ENCODE peak calls at places on chromosomes 16 and 17, in six cellular contexts. X is HTR-8/SVneo, Y is lower leg skin, E is ACHN, G is NT2/D1, N is AG10803. D is an unnamed sample.

GRCh38 chr16:86826931-86827330 is 248.6 kb downstream of the FOXL1 start:
- DNase-seq in X (no peak), Y (no peak), E (no peak), G (peak), N (peak), D (no peak)

GRCh38 chr17:6430769-6431168 is 4.2 kb downstream of the AIPL1 start:
- DNase-seq in X (no peak), Y (no peak), E (no peak), G (no peak), N (no peak), D (no peak)

GRCh38 chr17:18919963-18920362 is 32.0 kb upstream of the SLC5A10 start:
- DNase-seq in X (no peak), Y (no peak), E (no peak), G (no peak), N (no peak), D (no peak)

GRCh38 chr17:61410555-61411089 is 11.0 kb downstream of the TBX2 start:
- DNase-seq in X (no peak), Y (no peak), E (peak), G (peak), N (peak), D (peak)

GRCh38 chr16:680625-680945 is 375 bp downstream of the STUB1 start:
- DNase-seq in X (no peak), Y (no peak), E (no peak), G (no peak), N (no peak), D (no peak)

GRCh38 chr17:43226393-43226792 is 2.0 kb downstream of the CCDC200 start:
- DNase-seq in X (no peak), Y (no peak), E (no peak), G (no peak), N (no peak), D (no peak)

GRCh38 chr17:78683031-78683961 is 98.8 kb downstream of the CYTH1 start:
- DNase-seq in X (no peak), Y (no peak), E (no peak), G (no peak), N (no peak), D (no peak)

GRCh38 chr16:86882586-86883280 is 304.4 kb downstream of the FOXL1 start:
- DNase-seq in X (peak), Y (no peak), E (peak), G (no peak), N (peak), D (no peak)

GRCh38 chr17:39304188-39304587 is 78.4 kb upstream of the STAC2 start:
- DNase-seq in X (no peak), Y (no peak), E (no peak), G (no peak), N (no peak), D (no peak)

GRCh38 chr17:36503456-36504155 is 17.1 kb downstream of the ZNHIT3 start:
- DNase-seq in X (no peak), Y (no peak), E (no peak), G (no peak), N (no peak), D (no peak)

GRCh38 chr17:49514374-49514738 is 19.3 kb downstream of the NGFR start:
- DNase-seq in X (no peak), Y (no peak), E (peak), G (peak), N (no peak), D (no peak)

GRCh38 chr16:507996-508395 is 19.5 kb upstream of the CAPN15 start:
- DNase-seq in X (no peak), Y (no peak), E (no peak), G (no peak), N (no peak), D (no peak)

GRCh38 chr17:41666708-41667279 is 21.9 kb upstream of the EIF1 start:
- DNase-seq in X (peak), Y (peak), E (peak), G (no peak), N (peak), D (peak)

GRCh38 chr16:77816293-77816692 is 27.9 kb downstream of the VAT1L start:
- DNase-seq in X (no peak), Y (no peak), E (no peak), G (no peak), N (peak), D (no peak)

GRCh38 chr16:47519543-47519942 is 58.4 kb downstream of the PHKB start:
- DNase-seq in X (no peak), Y (no peak), E (no peak), G (no peak), N (no peak), D (no peak)

GRCh38 chr16:11107781-11108465 is 148.1 kb downstream of the SOCS1 start:
- DNase-seq in X (no peak), Y (no peak), E (no peak), G (no peak), N (peak), D (no peak)

GRCh38 chr17:1188812-1189211 is 9.0 kb upstream of the ABR start:
- DNase-seq in X (no peak), Y (peak), E (no peak), G (no peak), N (peak), D (peak)

GRCh38 chr17:73799781-73800627 is 155.8 kb upstream of the SDK2 start:
- DNase-seq in X (no peak), Y (no peak), E (no peak), G (no peak), N (no peak), D (no peak)

GRCh38 chr17:28133562-28133970 is 91.1 kb downstream of the NLK start:
- DNase-seq in X (peak), Y (no peak), E (peak), G (no peak), N (peak), D (no peak)

GRCh38 chr17:1130191-1130590 is 49.6 kb downstream of the ABR start:
- DNase-seq in X (no peak), Y (no peak), E (no peak), G (no peak), N (no peak), D (no peak)

GRCh38 chr17:2054740-2055493 is at the start of gene HIC1:
- DNase-seq in X (peak), Y (no peak), E (peak), G (no peak), N (peak), D (peak)

GRCh38 chr17:51456942-51457341 is 196.6 kb downstream of the UTP18 start:
- DNase-seq in X (no peak), Y (no peak), E (no peak), G (no peak), N (no peak), D (no peak)

GRCh38 chr16:30615358-30616076 is 5.3 kb upstream of the ZNF689 start:
- DNase-seq in X (peak), Y (no peak), E (peak), G (peak), N (peak), D (no peak)

GRCh38 chr16:7140899-7141298 is 191.7 kb upstream of the RBFOX1 start:
- DNase-seq in X (no peak), Y (no peak), E (no peak), G (no peak), N (no peak), D (no peak)

GRCh38 chr16:9012848-9013507 is 49.3 kb upstream of the USP7 start:
- DNase-seq in X (no peak), Y (no peak), E (no peak), G (peak), N (no peak), D (no peak)

D was measured in ureter.